ENCODE peak calls at places on chromosomes 11 and 22, in nine cellular contexts. F is upper lobe of right lung, E is pancreas, Z is psoas muscle, N is neural progenitor cell, U is IMR-90, A is astrocyte of the spinal cord, S is MM.1S, V is H1. B is an unnamed sample.

GRCh38 chr11:27646051-27646818 is 54.0 kb downstream of the BDNF start:
- DNase-seq in F (no peak), E (no peak), Z (peak), N (no peak), U (peak), A (no peak), S (no peak), V (no peak), B (no peak)

GRCh38 chr11:107576497-107577086 is 11.1 kb upstream of the ALKBH8 start:
- DNase-seq in F (no peak), E (no peak), Z (peak), N (peak), U (peak), A (peak), S (peak), V (peak), B (peak)

GRCh38 chr11:103648670-103649400 is 387.6 kb upstream of the DDI1 start:
- DNase-seq in F (no peak), E (no peak), Z (no peak), N (no peak), U (peak), A (peak), S (no peak), V (no peak), B (no peak)

GRCh38 chr11:126197277-126197939 is 14.0 kb downstream of the RPUSD4 start:
- DNase-seq in F (no peak), E (no peak), Z (peak), N (no peak), U (peak), A (peak), S (peak), V (no peak), B (peak)

GRCh38 chr22:49077586-49077985 is 750.1 kb downstream of the BRD1 start:
- DNase-seq in F (peak), E (no peak), Z (no peak), N (no peak), U (no peak), A (no peak), S (no peak), V (no peak), B (no peak)

GRCh38 chr11:22244986-22245592 is 52.2 kb downstream of the ANO5 start:
- DNase-seq in F (no peak), E (peak), Z (peak), N (peak), U (peak), A (peak), S (peak), V (no peak), B (peak)

GRCh38 chr22:36409911-36410756 is 22.4 kb upstream of the MYH9 start:
- DNase-seq in F (peak), E (peak), Z (peak), N (peak), U (no peak), A (peak), S (no peak), V (peak), B (peak)

GRCh38 chr22:45891021-45891421 is 85.9 kb downstream of the WNT7B start:
- DNase-seq in F (peak), E (peak), Z (peak), N (no peak), U (no peak), A (no peak), S (no peak), V (no peak), B (no peak)

GRCh38 chr22:37742374-37743092 is 45.7 kb downstream of the TRIOBP start:
- DNase-seq in F (no peak), E (no peak), Z (peak), N (no peak), U (peak), A (peak), S (no peak), V (no peak), B (no peak)

GRCh38 chr11:71115770-71116434 is 136.5 kb downstream of the SHANK2 start:
- DNase-seq in F (no peak), E (no peak), Z (no peak), N (no peak), U (no peak), A (no peak), S (no peak), V (no peak), B (no peak)

GRCh38 chr11:124415356-124415923 is 9.2 kb downstream of the OR8B4 start:
- DNase-seq in F (no peak), E (no peak), Z (no peak), N (peak), U (peak), A (peak), S (peak), V (no peak), B (peak)

GRCh38 chr11:34151916-34152845 is 46.8 kb downstream of the NAT10 start:
- DNase-seq in F (no peak), E (no peak), Z (no peak), N (no peak), U (no peak), A (no peak), S (no peak), V (no peak), B (no peak)

GRCh38 chr11:75342231-75342918 is 9.1 kb downstream of the ARRB1 start:
- DNase-seq in F (no peak), E (peak), Z (no peak), N (no peak), U (no peak), A (no peak), S (no peak), V (no peak), B (no peak)

GRCh38 chr11:30992513-30992849 is 377.1 kb downstream of the DCDC1 start:
- DNase-seq in F (no peak), E (no peak), Z (no peak), N (no peak), U (no peak), A (no peak), S (peak), V (no peak), B (peak)

GRCh38 chr11:106496677-106497076 is 419.2 kb downstream of the AASDHPPT start:
- DNase-seq in F (no peak), E (no peak), Z (no peak), N (no peak), U (peak), A (no peak), S (no peak), V (no peak), B (no peak)

GRCh38 chr11:46352063-46352841 is 5.0 kb downstream of the DGKZ start:
- DNase-seq in F (peak), E (peak), Z (peak), N (peak), U (no peak), A (no peak), S (no peak), V (peak), B (peak)

GRCh38 chr22:17087176-17088131 is 2.7 kb downstream of the IL17RA start:
- DNase-seq in F (peak), E (no peak), Z (no peak), N (no peak), U (peak), A (peak), S (peak), V (no peak), B (peak)

GRCh38 chr11:27770576-27770975 is 70.3 kb upstream of the BDNF start:
- DNase-seq in F (no peak), E (no peak), Z (no peak), N (no peak), U (no peak), A (no peak), S (no peak), V (no peak), B (no peak)

GRCh38 chr11:107040447-107041444 is 22.5 kb upstream of the GUCY1A2 start:
- DNase-seq in F (no peak), E (no peak), Z (no peak), N (no peak), U (peak), A (peak), S (peak), V (no peak), B (peak)

GRCh38 chr22:48453171-48453570 is 1374.5 kb downstream of the BRD1 start:
- DNase-seq in F (no peak), E (no peak), Z (no peak), N (no peak), U (no peak), A (no peak), S (no peak), V (no peak), B (no peak)

GRCh38 chr11:117478926-117479325 is 151.3 kb downstream of the CEP164 start:
- DNase-seq in F (no peak), E (no peak), Z (no peak), N (no peak), U (no peak), A (peak), S (no peak), V (no peak), B (no peak)

GRCh38 chr11:43542734-43543133 is 137.8 kb upstream of the HSD17B12 start:
- DNase-seq in F (no peak), E (no peak), Z (no peak), N (no peak), U (no peak), A (no peak), S (no peak), V (no peak), B (no peak)

GRCh38 chr11:48093795-48094642 is 113.7 kb downstream of the PTPRJ start:
- DNase-seq in F (no peak), E (no peak), Z (no peak), N (no peak), U (peak), A (no peak), S (peak), V (peak), B (no peak)
- H3K4me3 ChIP-seq in F (no peak), E (no peak), Z (no peak), N (no peak), U (no peak), A (no peak), S (no peak), V (no peak), B (no peak)

GRCh38 chr11:121929581-121929980 is 186.4 kb downstream of the BLID start:
- DNase-seq in F (no peak), E (no peak), Z (peak), N (peak), U (peak), A (peak), S (no peak), V (no peak), B (no peak)
- H3K4me3 ChIP-seq in F (peak), E (peak), Z (peak), N (peak), U (peak), A (peak), S (no peak), V (peak), B (no peak)

DNA sequence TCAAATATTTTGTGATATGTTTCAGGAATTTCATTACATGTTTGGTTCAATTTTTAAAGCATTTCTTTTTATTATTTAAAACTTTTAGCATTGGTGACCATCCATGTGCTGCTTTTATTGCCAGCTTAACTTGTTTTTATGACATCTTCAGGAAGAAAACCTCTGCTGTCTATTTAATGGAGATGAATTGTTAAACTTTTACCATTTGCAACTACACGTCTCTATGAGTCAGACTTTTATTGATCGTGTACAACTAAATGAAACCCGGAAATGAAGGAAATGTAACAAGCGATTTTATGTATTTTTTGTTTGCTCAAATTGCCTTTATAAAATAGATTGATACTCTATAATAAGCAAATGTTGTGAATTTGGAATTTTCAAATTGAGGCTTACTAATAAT is 113.0 kb downstream of the PTPRJ start:
- DNase-seq in F (no peak), E (no peak), Z (no peak), N (no peak), U (no peak), A (no peak), S (no peak), V (no peak), B (no peak)
- H3K4me3 ChIP-seq in F (no peak), E (no peak), Z (no peak), N (no peak), U (no peak), A (no peak), S (no peak), V (no peak), B (no peak)

GRCh38 chr22:23841736-23842404 is 3.1 kb upstream of the DERL3 start:
- DNase-seq in F (no peak), E (peak), Z (no peak), N (peak), U (no peak), A (no peak), S (no peak), V (no peak), B (no peak)
- H3K4me3 ChIP-seq in F (no peak), E (no peak), Z (no peak), N (no peak), U (no peak), A (no peak), S (no peak), V (no peak), B (no peak)

GRCh38 chr22:26168199-26168915 is 905 bp upstream of the SEZ6L start:
- DNase-seq in F (no peak), E (no peak), Z (no peak), N (peak), U (no peak), A (no peak), S (no peak), V (peak), B (no peak)

GRCh38 chr22:26170795-26171194 is 1.5 kb downstream of the SEZ6L start:
- DNase-seq in F (no peak), E (peak), Z (peak), N (peak), U (no peak), A (no peak), S (no peak), V (peak), B (no peak)

GRCh38 chr22:26170112-26170492 is 840 bp downstream of the SEZ6L start:
- DNase-seq in F (no peak), E (peak), Z (no peak), N (peak), U (no peak), A (no peak), S (no peak), V (peak), B (no peak)

GRCh38 chr22:26168934-26169311 is 339 bp upstream of the SEZ6L start:
- DNase-seq in F (no peak), E (no peak), Z (peak), N (no peak), U (no peak), A (no peak), S (no peak), V (no peak), B (no peak)

DNA sequence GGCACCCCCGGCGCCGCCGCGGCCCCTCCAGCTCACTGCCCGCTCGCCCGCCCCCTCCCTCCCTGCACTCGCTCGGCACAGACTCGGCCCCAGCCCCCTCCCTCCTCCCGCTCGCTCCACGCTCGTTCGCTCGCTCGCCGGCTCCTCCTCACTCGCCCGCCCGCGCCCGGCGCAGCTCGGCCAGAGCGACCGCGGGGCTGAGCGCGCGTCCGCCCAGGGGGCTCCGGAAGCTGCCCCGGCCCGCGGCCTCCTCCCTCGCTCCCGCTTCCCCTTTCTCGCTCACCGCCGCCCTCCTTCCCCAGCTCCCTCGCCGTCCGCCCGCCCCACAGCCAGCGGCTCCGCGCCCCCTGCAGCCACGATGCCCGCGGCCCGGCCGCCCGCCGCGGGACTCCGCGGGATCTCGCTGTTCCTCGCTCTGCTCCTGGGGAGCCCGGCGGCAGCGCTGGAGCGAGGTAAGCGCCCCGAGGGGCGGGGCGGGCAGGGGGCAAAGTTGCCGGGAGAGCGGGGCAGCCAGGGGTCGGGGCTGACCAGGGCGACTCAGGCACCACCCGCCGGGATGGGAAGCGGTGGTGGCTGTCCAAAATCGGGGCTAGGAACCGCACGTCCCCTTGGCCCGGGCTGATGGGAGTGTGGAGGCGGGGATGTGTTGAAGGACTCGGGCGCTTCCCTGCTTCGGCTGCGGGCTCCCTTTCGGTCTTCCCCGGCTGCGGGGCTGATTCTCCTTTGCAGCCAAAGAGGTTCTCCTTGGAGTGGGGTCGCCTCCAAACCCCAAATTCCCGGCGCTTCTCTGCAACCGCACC is at the start of gene SEZ6L:
- DNase-seq in F (peak), E (peak), Z (peak), N (peak), U (no peak), A (no peak), S (no peak), V (peak), B (peak)
- H3K4me3 ChIP-seq in F (peak), E (no peak), Z (peak), N (peak), U (no peak), A (no peak), S (no peak), V (peak), B (no peak)